ENCODE peak calls at places on chromosomes 1 and 21, in five cellular contexts. C is sigmoid colon, U is heart right ventricle, F is esophagus squamous epithelium, V is heart left ventricle. W is an unnamed sample. For H3K4me1, the result is how much of the 10 kb centered on the place peaks cover.

GRCh38 chr21:17858764-17859163 is 39.6 kb upstream of the C21orf91 start:
- DNase-seq in C (no peak), U (no peak), F (no peak), V (no peak), W (no peak)

GRCh38 chr1:11620405-11620804 is 33.8 kb downstream of the FBXO2 start:
- DNase-seq in C (no peak), U (no peak), F (no peak), V (no peak), W (no peak)

GRCh38 chr1:63624911-63625310 is 31.7 kb downstream of the PGM1 start:
- DNase-seq in C (no peak), U (no peak), F (no peak), V (no peak), W (no peak)

GRCh38 chr1:244207935-244208244 is 156.8 kb downstream of the ZBTB18 start:
- DNase-seq in C (no peak), U (no peak), F (no peak), V (no peak), W (no peak)

GRCh38 chr1:204076891-204077290 is 4.0 kb downstream of the SOX13 start:
- DNase-seq in C (no peak), U (no peak), F (no peak), V (no peak), W (no peak)

GRCh38 chr1:199089393-199090122 is 450.7 kb downstream of the PTPRC start:
- DNase-seq in C (no peak), U (no peak), F (no peak), V (no peak), W (no peak)

GRCh38 chr1:5734996-5735395 is 257.2 kb downstream of the NPHP4 start:
- DNase-seq in C (peak), U (no peak), F (no peak), V (peak), W (no peak)

GRCh38 chr1:34928066-34928864 is 1.2 kb downstream of the DLGAP3 start:
- DNase-seq in C (no peak), U (no peak), F (no peak), V (no peak), W (peak)

GRCh38 chr1:172391972-172392371 is 28.5 kb upstream of the C1orf105 start:
- DNase-seq in C (no peak), U (no peak), F (no peak), V (no peak), W (no peak)

GRCh38 chr1:223718850-223719249 is 6.5 kb downstream of the CAPN2 start:
- DNase-seq in C (no peak), U (no peak), F (no peak), V (no peak), W (no peak)

GRCh38 chr1:159421821-159422220 is 10.2 kb upstream of the OR10J4 start:
- DNase-seq in C (no peak), U (no peak), F (no peak), V (no peak), W (no peak)
- TF ChIP-seq CTCF in C (no peak), U (no peak), F (peak), V (no peak), W (no peak)

GRCh38 chr1:195664628-195665027 is 943.6 kb downstream of the KCNT2 start:
- DNase-seq in C (no peak), U (no peak), F (no peak), V (no peak), W (no peak)

DNA sequence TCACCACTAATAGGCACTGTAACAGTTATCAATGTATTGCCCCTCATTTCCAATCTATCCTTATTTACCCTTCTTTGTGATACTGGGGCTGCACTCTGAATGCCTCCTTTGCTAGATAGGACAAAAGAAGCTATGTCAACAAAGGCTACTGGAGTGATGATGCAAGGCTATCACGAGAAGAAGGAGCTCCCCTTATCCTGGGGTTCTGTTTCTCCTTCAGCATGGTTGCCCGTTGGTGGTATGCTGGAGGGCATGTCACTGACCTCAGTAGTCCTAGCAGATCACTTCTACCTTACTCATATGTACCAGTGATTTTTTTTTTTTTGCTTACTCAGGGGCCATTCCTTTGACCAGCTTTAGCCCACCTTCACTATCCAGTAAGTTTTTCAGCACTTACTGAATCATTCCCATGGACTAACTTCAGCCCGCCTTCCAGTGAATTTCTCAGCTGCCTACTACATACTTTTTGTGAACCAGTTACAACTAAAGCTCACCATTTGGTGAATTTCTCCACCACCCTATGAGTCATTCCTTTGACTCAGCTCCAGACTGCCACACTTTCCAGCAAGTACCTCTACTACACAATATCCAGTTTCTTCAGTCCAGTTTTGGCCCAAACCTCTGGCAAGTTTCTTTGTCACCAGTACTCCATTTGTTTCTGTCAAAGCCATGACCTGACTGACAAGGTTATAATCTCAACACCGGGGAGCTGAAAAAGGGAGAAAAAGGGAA is 944.5 kb downstream of the KCNT2 start:
- DNase-seq in C (no peak), U (no peak), F (no peak), V (no peak), W (no peak)
- H3K27ac ChIP-seq in C (no peak), U (no peak), F (peak), V (no peak), W (no peak)

GRCh38 chr1:207962716-207963428 is 51.9 kb upstream of the CD34 start:
- DNase-seq in C (peak), U (peak), F (no peak), V (peak), W (peak)
- H3K4me1 ChIP-seq in C (under half), U (under half), F (half or more), V (half or more), W (under half)

DNA sequence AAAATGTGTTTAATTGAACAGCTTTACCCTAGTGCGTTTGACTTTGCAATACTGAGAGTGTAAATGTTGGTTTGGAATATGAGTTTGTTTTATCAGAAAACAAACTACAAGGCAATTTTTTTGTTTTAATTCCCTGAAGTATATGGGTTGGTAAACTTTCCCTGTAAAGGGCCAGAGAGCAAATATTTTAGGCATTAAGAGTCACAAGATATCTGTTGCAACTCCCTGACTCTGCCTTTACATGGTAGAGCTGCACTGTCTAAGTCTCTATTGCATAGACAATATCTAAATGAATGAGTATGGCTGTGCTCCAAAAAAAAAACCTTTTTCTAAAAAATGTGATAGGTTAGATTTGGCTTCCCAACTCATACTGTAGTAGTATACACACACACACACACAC is 115.1 kb upstream of the PBX1 start:
- DNase-seq in C (no peak), U (no peak), F (no peak), V (no peak), W (no peak)
- TF ChIP-seq CTCF in C (no peak), U (no peak), F (no peak), V (no peak), W (no peak)

GRCh38 chr1:150106331-150106730 is 38.8 kb downstream of the VPS45 start:
- DNase-seq in C (no peak), U (no peak), F (no peak), V (no peak), W (no peak)
- H3K27ac ChIP-seq in C (no peak), U (no peak), F (no peak), V (no peak), W (no peak)

GRCh38 chr1:93623436-93623835 is 58.2 kb downstream of the BCAR3 start:
- DNase-seq in C (no peak), U (no peak), F (no peak), V (no peak), W (no peak)

GRCh38 chr1:93619507-93620168 is 62.0 kb downstream of the BCAR3 start:
- DNase-seq in C (no peak), U (no peak), F (no peak), V (no peak), W (no peak)

GRCh38 chr1:93620169-93620840 is 61.3 kb downstream of the BCAR3 start:
- DNase-seq in C (peak), U (no peak), F (no peak), V (no peak), W (no peak)

GRCh38 chr1:93620841-93621210 is 60.8 kb downstream of the BCAR3 start:
- DNase-seq in C (no peak), U (no peak), F (no peak), V (no peak), W (no peak)

GRCh38 chr1:93621246-93621645 is 60.4 kb downstream of the BCAR3 start:
- DNase-seq in C (no peak), U (no peak), F (no peak), V (no peak), W (no peak)
- H3K4me1 ChIP-seq in C (under half), U (under half), F (under half), V (half or more), W (under half)

GRCh38 chr1:178531897-178532296 is 19.0 kb downstream of the TEX35 start:
- DNase-seq in C (peak), U (no peak), F (no peak), V (no peak), W (no peak)
- TF ChIP-seq CTCF in C (no peak), U (no peak), F (no peak), V (no peak), W (no peak)

W was measured in lung.